ENCODE peak calls at places on chromosomes 6 and 20, in five cellular contexts. L is CD4-positive, CD25-positive, alpha-beta regulatory T cell; W is mucosa of descending colon; E is HS-5; R is body of pancreas. K is an unnamed sample.

GRCh38 chr6:127114214-127114613 is 4.3 kb upstream of the RSPO3 start:
- DNase-seq in E (no peak), R (no peak), W (no peak), L (no peak), K (no peak)

GRCh38 chr6:43817192-43817591 is 47.2 kb downstream of the VEGFA start:
- DNase-seq in W (peak), R (peak), L (no peak), E (no peak), K (no peak)

GRCh38 chr6:136920858-136921520 is 1.1 kb upstream of the SLC35D3 start:
- DNase-seq in L (no peak), R (peak), W (peak), E (no peak), K (no peak)

GRCh38 chr6:2197177-2197671 is 48.2 kb downstream of the GMDS start:
- DNase-seq in W (no peak), L (no peak), E (peak), R (peak), K (no peak)

GRCh38 chr6:17394192-17394611 is 807 bp downstream of the CAP2 start:
- DNase-seq in E (no peak), R (peak), L (no peak), W (peak), K (peak)

GRCh38 chr6:119183457-119183856 is 105.0 kb upstream of the FAM184A start:
- DNase-seq in R (no peak), W (no peak), L (no peak), E (no peak), K (no peak)

GRCh38 chr6:144722214-144722737 is 437.1 kb downstream of the UTRN start:
- DNase-seq in L (no peak), R (no peak), W (no peak), E (no peak), K (no peak)

GRCh38 chr6:136846046-136846445 is 23.7 kb downstream of the PEX7 start:
- DNase-seq in L (no peak), W (peak), E (no peak), R (peak), K (no peak)

GRCh38 chr6:118770112-118770788 is 118.9 kb upstream of the CEP85L start:
- DNase-seq in W (no peak), L (no peak), R (no peak), E (no peak), K (no peak)

GRCh38 chr20:3209946-3210317 is 634 bp downstream of the ITPA start:
- DNase-seq in E (no peak), L (no peak), R (no peak), W (peak), K (no peak)

GRCh38 chr6:145801021-145801420 is 13.6 kb downstream of the FBXO30 start:
- DNase-seq in R (no peak), W (no peak), L (no peak), E (no peak), K (no peak)

GRCh38 chr20:10571313-10571815 is 102.4 kb downstream of the JAG1 start:
- DNase-seq in E (no peak), W (no peak), L (no peak), R (no peak), K (no peak)

GRCh38 chr20:33909331-33909921 is 84.3 kb upstream of the RALY start:
- DNase-seq in E (peak), R (peak), W (no peak), L (no peak), K (peak)

GRCh38 chr20:42123981-42124473 is 505.9 kb upstream of the CHD6 start:
- DNase-seq in L (no peak), R (no peak), W (no peak), E (no peak), K (no peak)

GRCh38 chr6:3136361-3136760 is 17.9 kb downstream of the BPHL start:
- DNase-seq in E (no peak), W (no peak), R (no peak), L (no peak), K (no peak)

GRCh38 chr20:43925215-43925614 is 10.6 kb downstream of the TOX2 start:
- DNase-seq in R (no peak), W (no peak), L (no peak), E (no peak), K (no peak)

GRCh38 chr6:121694389-121695185 is 259.1 kb downstream of the GJA1 start:
- DNase-seq in E (no peak), L (no peak), W (no peak), R (no peak), K (no peak)

GRCh38 chr6:2970034-2970685 is 1.2 kb downstream of the SERPINB6 start:
- DNase-seq in E (no peak), R (no peak), W (no peak), L (no peak), K (no peak)

GRCh38 chr20:32945710-32946221 is 58.5 kb downstream of the SUN5 start:
- DNase-seq in W (no peak), E (no peak), R (no peak), L (no peak), K (no peak)

GRCh38 chr6:26033942-26034354 is 53.3 kb upstream of the HFE start:
- DNase-seq in L (no peak), E (no peak), W (peak), R (no peak), K (no peak)

GRCh38 chr20:49641683-49642649 is 71.7 kb downstream of the B4GALT5 start:
- DNase-seq in W (peak), E (no peak), R (peak), L (no peak), K (no peak)

GRCh38 chr20:9458075-9458818 is 56.1 kb upstream of the LAMP5 start:
- DNase-seq in R (peak), W (peak), L (no peak), E (no peak), K (no peak)

GRCh38 chr6:139187489-139187888 is 52.6 kb downstream of the HECA start:
- DNase-seq in L (no peak), R (no peak), W (no peak), E (no peak), K (no peak)

GRCh38 chr20:1888796-1889463 is 6.3 kb upstream of the SIRPA start:
- DNase-seq in W (no peak), L (no peak), E (no peak), R (no peak), K (no peak)

GRCh38 chr6:136226027-136226673 is 24.0 kb downstream of the MTFR2 start:
- DNase-seq in R (peak), E (peak), L (peak), W (peak), K (no peak)

GRCh38 chr6:163937071-163937470 is 522.6 kb downstream of the QKI start:
- DNase-seq in W (no peak), E (no peak), L (no peak), R (no peak), K (no peak)

GRCh38 chr6:139146317-139146726 is 11.4 kb downstream of the HECA start:
- DNase-seq in L (no peak), R (no peak), E (no peak), W (no peak), K (no peak)

GRCh38 chr6:170516783-170517616 is 36.1 kb downstream of the PSMB1 start:
- DNase-seq in E (peak), L (peak), W (peak), R (peak), K (peak)

GRCh38 chr20:35771367-35771688 is 487 bp upstream of the PHF20 start:
- DNase-seq in L (no peak), W (no peak), R (no peak), E (no peak), K (no peak)

GRCh38 chr20:50735813-50736212 is 4.4 kb downstream of the PARD6B start:
- DNase-seq in W (no peak), L (no peak), R (no peak), E (peak), K (no peak)

GRCh38 chr6:16731503-16732018 is 29.7 kb downstream of the ATXN1 start:
- DNase-seq in E (no peak), R (no peak), W (no peak), L (peak), K (no peak)

GRCh38 chr6:139330841-139331500 is 39.2 kb upstream of the TXLNB start:
- DNase-seq in R (no peak), L (no peak), E (no peak), W (no peak), K (no peak)

GRCh38 chr6:72132851-72133250 is 246.5 kb downstream of the RIMS1 start:
- DNase-seq in W (no peak), L (no peak), R (no peak), E (no peak), K (no peak)